ENCODE peak calls at places on chromosomes 7 and 10, in ten cellular contexts. A is A549, V is WTC11, G is suprapubic skin, J is nephron progenitor cell, Y is tibial nerve, X is foreskin fibroblast, W is fibroblast of lung, B is psoas muscle, N is cardiac fibroblast. T is an unnamed sample.

GRCh38 chr7:2151235-2151634 is 81.5 kb downstream of the MAD1L1 start:
- DNase-seq in V (no peak), J (no peak), A (no peak), B (peak; percentile 10), Y (no peak), X (peak; percentile 46), W (no peak), G (no peak), N (no peak), T (no peak)

GRCh38 chr7:2621061-2621828 is 10.5 kb upstream of the TTYH3 start:
- DNase-seq in X (peak; percentile 80), A (no peak), J (peak; percentile 54), N (peak; percentile 64), W (peak; percentile 73), B (peak; percentile 55), V (peak; percentile 62), Y (no peak), G (no peak), T (no peak)

GRCh38 chr10:128881086-128881485 is 586.0 kb upstream of the MGMT start:
- DNase-seq in V (no peak), J (no peak), B (no peak), X (no peak), A (no peak), Y (no peak), G (no peak), N (no peak), W (no peak), T (no peak)

GRCh38 chr10:35172574-35172973 is 45.9 kb downstream of the CREM start:
- DNase-seq in V (no peak), A (no peak), J (no peak), B (peak; percentile 32), N (peak; percentile 57), G (no peak), X (peak; percentile 72), Y (no peak), W (peak; percentile 57), T (no peak)

GRCh38 chr10:7258948-7259523 is 151.8 kb downstream of the SFMBT2 start:
- DNase-seq in J (peak; percentile 9), G (no peak), B (no peak), N (no peak), Y (no peak), A (no peak), X (no peak), V (no peak), W (peak; percentile 63), T (no peak)

GRCh38 chr10:78222096-78222790 is 188.6 kb downstream of the RPS24 start:
- DNase-seq in W (no peak), B (no peak), A (no peak), X (no peak), V (no peak), N (no peak), J (no peak), G (no peak), Y (no peak), T (no peak)

GRCh38 chr10:90872648-90873020 is 860 bp downstream of the RPP30 start:
- DNase-seq in J (no peak), X (no peak), G (no peak), B (no peak), N (no peak), W (no peak), V (no peak), Y (no peak), A (no peak), T (no peak)

GRCh38 chr10:10294801-10295515 is 722.7 kb upstream of the CELF2 start:
- DNase-seq in W (no peak), Y (no peak), V (peak; percentile 14), X (no peak), J (peak; percentile 6), A (no peak), B (no peak), N (no peak), G (no peak), T (no peak)

GRCh38 chr7:77687100-77687746 is 9.0 kb upstream of the RSBN1L start:
- DNase-seq in N (peak; percentile 45), Y (no peak), A (no peak), G (no peak), J (no peak), B (no peak), W (peak; percentile 55), V (no peak), X (peak; percentile 50), T (no peak)

GRCh38 chr7:144670251-144670650 is 165.6 kb downstream of the TPK1 start:
- DNase-seq in Y (no peak), X (no peak), W (no peak), G (no peak), V (no peak), B (no peak), N (peak; percentile 48), A (no peak), J (no peak), T (no peak)
- TF ChIP-seq CTCF in Y (no peak), X (no peak), W (no peak), G (no peak), V (no peak), B (no peak), N (no peak), A (peak; percentile 20), J (no peak), T (no peak)

DNA sequence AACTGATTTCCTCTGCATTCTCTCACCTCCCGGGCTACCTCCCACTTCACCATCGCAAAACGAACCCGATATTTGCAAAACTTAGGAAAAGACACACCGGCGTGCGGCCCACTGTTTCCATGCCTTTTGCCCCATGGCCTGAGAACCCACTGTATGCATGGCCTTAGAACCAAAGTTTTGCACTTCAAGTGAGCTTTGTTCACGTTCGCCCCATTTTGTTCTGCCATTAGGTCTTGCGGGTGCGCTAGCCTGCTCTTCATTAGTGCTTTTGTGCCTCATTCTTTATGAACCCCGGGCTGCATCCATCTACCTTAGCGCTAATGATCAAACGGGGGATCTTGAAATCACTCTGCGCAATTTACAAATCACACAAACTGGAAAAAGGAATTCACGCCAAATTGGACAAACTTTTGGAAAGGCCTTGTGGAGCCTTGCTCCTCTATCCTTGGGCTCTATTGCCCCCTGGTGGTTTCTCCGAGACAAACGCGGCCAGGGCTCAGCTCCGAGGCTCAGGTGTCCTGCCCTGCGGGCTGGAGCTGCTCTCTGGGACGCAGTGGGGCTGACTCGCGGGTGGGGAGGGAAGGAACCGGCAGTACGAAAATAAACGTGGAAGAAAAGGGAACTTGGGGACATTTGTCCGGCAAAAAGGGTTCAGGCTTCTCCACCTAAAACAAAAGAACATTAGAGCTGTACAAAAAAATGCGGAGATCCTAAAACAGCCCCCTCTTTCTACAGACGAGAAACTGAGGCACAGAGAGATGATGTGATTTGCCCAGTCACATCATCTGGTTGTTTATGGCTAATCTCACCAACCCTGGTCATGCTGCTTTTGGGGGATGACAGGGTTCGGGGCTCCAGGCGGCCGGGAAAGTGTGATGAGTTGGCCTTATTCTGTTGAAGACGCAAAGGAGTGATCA is 300.4 kb upstream of the NFE2L3 start:
- DNase-seq in G (peak; percentile 87), W (peak; percentile 45), V (peak; percentile 88), B (peak; percentile 79), X (peak; percentile 91), J (peak; percentile 88), A (peak; percentile 65), Y (peak; percentile 94), N (peak; percentile 83), T (peak; percentile 74)
- TF ChIP-seq CTCF in G (peak; percentile 74), W (peak; percentile 91), V (peak; percentile 86), B (peak; percentile 89), X (peak; percentile 89), J (peak; percentile 89), A (peak; percentile 79), Y (peak; percentile 70), N (peak; percentile 74), T (no peak)

DNA sequence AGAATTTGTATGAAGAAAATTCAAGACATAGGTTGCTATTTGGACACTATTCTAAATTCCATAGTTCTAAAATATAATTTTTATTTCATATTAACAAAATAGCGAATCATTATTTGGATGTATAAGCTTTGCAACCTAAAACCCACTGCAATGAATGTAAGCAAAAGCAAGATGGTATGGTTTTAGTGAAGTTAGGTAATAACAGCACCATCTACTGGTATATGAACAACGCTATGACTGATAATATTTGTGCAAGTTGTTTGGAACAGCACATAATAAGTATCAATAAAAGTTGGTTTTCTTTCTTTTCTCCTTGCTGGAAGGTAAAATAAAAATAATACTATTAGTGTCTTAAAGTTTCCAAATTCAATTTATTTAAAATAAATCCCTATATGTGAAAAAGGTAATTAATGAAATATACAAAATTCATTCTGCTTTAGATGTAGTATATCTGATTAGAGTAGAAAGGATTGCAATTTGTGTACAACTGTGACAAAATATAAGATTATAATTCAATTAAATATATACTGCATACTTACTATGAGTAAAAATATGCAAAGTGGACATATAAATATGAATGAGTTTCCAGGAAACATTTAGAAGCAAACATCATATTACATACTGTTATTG is 79.0 kb upstream of the LSM8 start:
- DNase-seq in J (no peak), N (peak; percentile 31), G (no peak), W (peak; percentile 24), V (no peak), A (no peak), Y (no peak), X (peak; percentile 4), B (no peak), T (no peak)
- TF ChIP-seq CTCF in J (peak; percentile 57), N (peak; percentile 36), G (peak; percentile 35), W (peak; percentile 9), V (peak; percentile 15), A (peak; percentile 59), Y (peak; percentile 15), X (peak; percentile 26), B (peak; percentile 30), T (no peak)

GRCh38 chr7:128017460-128017859 is 13.8 kb downstream of the LRRC4 start:
- DNase-seq in A (no peak), W (no peak), Y (no peak), V (no peak), X (no peak), B (no peak), G (no peak), J (no peak), N (no peak), T (no peak)

GRCh38 chr7:128017880-128018845 is 13.1 kb downstream of the LRRC4 start:
- DNase-seq in V (no peak), G (no peak), X (peak; percentile 53), J (no peak), Y (no peak), W (peak; percentile 77), A (no peak), N (peak; percentile 64), B (no peak), T (no peak)

GRCh38 chr7:128019330-128019729 is 11.9 kb downstream of the LRRC4 start:
- DNase-seq in Y (no peak), W (no peak), X (no peak), V (no peak), G (no peak), B (no peak), N (no peak), A (no peak), J (no peak), T (no peak)

GRCh38 chr7:128021361-128021760 is 9.9 kb downstream of the LRRC4 start:
- DNase-seq in B (no peak), V (no peak), W (peak; percentile 41), X (peak; percentile 39), Y (no peak), N (no peak), J (no peak), A (no peak), G (no peak), T (no peak)

GRCh38 chr7:128020161-128020560 is 11.1 kb downstream of the LRRC4 start:
- DNase-seq in B (no peak), V (peak; percentile 74), G (no peak), A (no peak), J (no peak), W (no peak), Y (no peak), X (no peak), N (no peak), T (no peak)
- TF ChIP-seq CTCF in B (no peak), V (peak; percentile 83), G (no peak), A (peak; percentile 50), J (peak; percentile 20), W (no peak), Y (no peak), X (peak; percentile 7), N (peak; percentile 31), T (no peak)